ENCODE peak calls at places on chromosomes 6 and 20, in five cellular contexts. Q is prostate gland, B is HepG2, R is H1, X is thyroid gland. P is an unnamed sample.

GRCh38 chr20:54668271-54669053 is 193.1 kb downstream of the DOK5 start:
- DNase-seq in B (peak; percentile 41), R (peak; percentile 77), X (peak; percentile 13), Q (no peak), P (no peak)

GRCh38 chr6:44289726-44290125 is 19.5 kb downstream of the TMEM151B start:
- DNase-seq in B (no peak), X (peak; percentile 48), R (no peak), Q (no peak), P (no peak)

GRCh38 chr6:169340395-169340794 is 86.7 kb upstream of the THBS2 start:
- DNase-seq in X (no peak), Q (peak; percentile 31), R (no peak), B (no peak), P (no peak)

GRCh38 chr20:40941023-40941655 is 87.5 kb upstream of the TOP1 start:
- DNase-seq in Q (no peak), X (no peak), B (no peak), R (no peak), P (no peak)

GRCh38 chr6:34736838-34737237 is 20.5 kb upstream of the SNRPC start:
- DNase-seq in R (no peak), B (no peak), Q (no peak), X (no peak), P (no peak)

GRCh38 chr20:43384321-43384940 is 73.3 kb upstream of the SRSF6 start:
- DNase-seq in B (no peak), X (no peak), R (no peak), Q (no peak), P (no peak)

GRCh38 chr6:128487746-128488145 is 32.7 kb downstream of the PTPRK start:
- DNase-seq in B (no peak), Q (no peak), R (no peak), X (no peak), P (no peak)

GRCh38 chr6:35165630-35166071 is 24.5 kb upstream of the TCP11 start:
- DNase-seq in Q (peak; percentile 68), B (peak; percentile 52), R (no peak), X (no peak), P (no peak)

GRCh38 chr6:42704251-42704936 is 18.0 kb downstream of the PRPH2 start:
- DNase-seq in R (peak; percentile 57), B (peak; percentile 14), X (no peak), Q (no peak), P (no peak)

GRCh38 chr6:97626586-97627441 is 343.8 kb upstream of the MMS22L start:
- DNase-seq in R (no peak), Q (no peak), B (no peak), X (peak; percentile 28), P (no peak)

GRCh38 chr6:129647044-129647443 is 62.9 kb downstream of the ARHGAP18 start:
- DNase-seq in Q (no peak), R (no peak), X (no peak), B (no peak), P (no peak)

GRCh38 chr6:34241351-34242215 is 4.9 kb downstream of the HMGA1 start:
- DNase-seq in B (no peak), X (no peak), Q (no peak), R (no peak), P (no peak)

GRCh38 chr6:52726741-52727535 is 36.3 kb downstream of the GSTA2 start:
- DNase-seq in X (no peak), Q (no peak), B (no peak), R (no peak), P (no peak)

GRCh38 chr6:1686117-1687098 is 76.7 kb downstream of the FOXC1 start:
- DNase-seq in Q (peak; percentile 29), B (no peak), R (no peak), X (peak; percentile 33), P (no peak)

GRCh38 chr20:44392776-44393607 is 37.5 kb downstream of the HNF4A start:
- DNase-seq in Q (no peak), X (no peak), B (peak; percentile 55), R (no peak), P (no peak)
- TF ChIP-seq POLR2A in Q (no peak), X (no peak), B (peak; percentile 66), R (no peak), P (no peak)

DNA sequence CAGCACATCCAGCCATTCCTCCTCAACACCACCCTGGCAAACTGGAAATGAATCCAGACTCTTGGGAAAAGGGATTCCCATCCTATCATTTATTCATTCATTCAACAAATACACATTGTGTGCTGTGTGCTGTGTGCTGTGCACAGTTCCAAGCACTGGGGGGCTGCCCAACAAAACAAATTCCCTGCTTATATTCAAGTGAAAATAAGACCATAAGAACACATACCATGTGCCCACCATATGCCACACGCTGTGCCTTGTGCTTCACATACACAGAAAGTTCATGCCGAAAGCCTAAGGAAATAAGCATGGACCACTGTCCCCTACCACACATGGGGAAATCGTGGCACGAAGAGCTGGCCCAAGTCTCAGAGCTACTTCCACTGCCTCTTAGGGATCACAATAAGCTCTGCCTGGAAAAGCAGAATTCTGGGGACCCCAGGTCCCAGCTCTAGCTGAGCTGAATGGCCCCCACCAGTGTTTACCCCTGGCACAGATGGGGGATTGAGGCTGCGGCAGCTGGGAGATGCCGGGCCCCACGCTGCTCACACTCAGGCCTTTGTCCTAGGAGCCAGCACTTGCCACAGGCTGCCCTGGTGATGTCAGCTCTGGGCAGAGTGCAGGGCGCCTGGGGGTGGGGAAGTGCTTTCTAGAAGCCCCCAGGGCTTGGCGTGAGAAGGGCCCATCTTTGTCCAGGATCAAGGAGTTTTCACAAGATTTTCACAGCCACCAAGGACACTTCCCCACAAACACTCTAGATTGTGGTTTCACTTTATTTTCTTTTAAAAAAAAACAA is 99.6 kb downstream of the PREX1 start:
- DNase-seq in B (no peak), Q (no peak), X (no peak), R (no peak), P (no peak)
- H3K4me1 ChIP-seq in B (peaks cover 12% of the 10 kb centered on the region), Q (no peaks in the 10 kb centered on the region), X (peaks cover 8% of the 10 kb centered on the region), R (peaks cover 4% of the 10 kb centered on the region), P (peaks cover 45% of the 10 kb centered on the region)

DNA sequence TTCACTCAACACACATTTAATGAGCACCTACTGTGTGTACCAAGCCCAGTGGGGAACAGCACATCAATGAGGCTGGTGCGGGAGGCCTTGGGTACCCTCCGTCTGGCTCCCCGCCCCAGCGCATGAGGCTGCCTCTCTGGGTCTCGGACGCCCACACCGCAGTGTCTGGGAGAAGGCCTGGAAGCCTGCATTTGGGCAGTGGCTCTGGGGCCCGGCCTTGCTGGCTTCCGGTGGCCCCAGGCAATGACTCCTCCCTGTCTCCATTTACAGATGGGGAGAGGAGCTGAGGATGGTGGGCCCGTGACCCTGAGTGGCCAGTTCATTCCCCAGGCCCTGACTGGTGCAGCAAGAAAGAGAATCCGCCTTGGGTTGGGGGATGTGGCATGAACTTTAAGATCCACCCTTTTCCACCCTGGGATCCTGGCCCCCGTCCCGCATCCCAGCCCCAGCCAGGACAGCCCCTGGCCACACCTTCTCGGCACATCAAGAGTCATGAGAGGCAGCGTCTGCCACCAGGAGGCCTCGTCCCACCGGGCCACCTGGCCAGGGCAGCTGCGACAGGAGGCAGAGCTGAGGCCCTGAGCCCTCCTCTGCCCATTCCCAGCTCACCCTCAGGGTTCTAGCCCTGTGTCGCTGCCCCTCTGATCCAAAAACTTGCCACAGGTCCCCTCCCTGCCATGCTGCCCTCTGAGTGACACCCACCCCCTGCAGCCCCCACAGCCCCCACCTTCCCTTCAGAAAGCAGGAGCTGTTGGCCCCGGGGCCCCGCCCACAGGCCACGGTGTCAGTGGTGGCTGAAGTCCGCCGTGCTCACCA is 17.5 kb upstream of the MRGBP start:
- DNase-seq in X (no peak), R (no peak), B (peak; percentile 43), Q (no peak), P (no peak)
- TF ChIP-seq POLR2A in X (no peak), R (no peak), B (no peak), Q (no peak), P (no peak)

DNA sequence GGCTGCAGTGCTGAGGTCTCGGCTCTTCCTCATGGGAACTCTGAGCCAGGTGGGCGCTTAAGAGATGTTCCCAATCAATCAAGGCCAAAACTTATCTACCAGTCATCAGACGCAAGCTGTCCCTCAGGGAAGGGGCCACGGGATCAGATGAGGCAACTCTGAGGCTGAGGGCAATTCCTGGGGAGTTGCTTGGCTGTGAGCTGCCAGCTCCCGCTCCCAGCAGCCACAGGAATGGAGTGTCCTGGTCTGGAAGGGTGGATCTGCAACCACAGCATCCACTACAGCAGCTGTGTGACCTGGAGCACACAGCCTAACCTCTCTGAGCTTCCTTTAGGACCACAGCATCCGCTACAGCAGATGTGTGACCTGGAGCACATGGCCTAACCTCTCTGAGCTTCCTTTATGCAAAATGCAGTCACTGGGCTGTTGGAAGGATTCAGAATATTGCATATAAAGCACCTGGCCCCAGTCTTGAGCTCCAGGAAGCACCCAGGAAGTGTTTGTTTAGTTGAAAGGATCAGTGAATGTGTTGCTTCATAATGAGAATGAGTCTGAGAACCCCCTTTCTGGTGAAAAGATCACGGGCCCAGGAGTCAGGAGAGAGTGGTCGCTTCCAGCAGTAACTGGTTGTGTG is 60.9 kb downstream of the TFAP2C start:
- DNase-seq in B (no peak), R (no peak), X (no peak), Q (no peak), P (no peak)
- H3K4me1 ChIP-seq in B (no peaks in the 10 kb centered on the region), R (peaks cover 10% of the 10 kb centered on the region), X (no peaks in the 10 kb centered on the region), Q (no peaks in the 10 kb centered on the region), P (no peaks in the 10 kb centered on the region)

DNA sequence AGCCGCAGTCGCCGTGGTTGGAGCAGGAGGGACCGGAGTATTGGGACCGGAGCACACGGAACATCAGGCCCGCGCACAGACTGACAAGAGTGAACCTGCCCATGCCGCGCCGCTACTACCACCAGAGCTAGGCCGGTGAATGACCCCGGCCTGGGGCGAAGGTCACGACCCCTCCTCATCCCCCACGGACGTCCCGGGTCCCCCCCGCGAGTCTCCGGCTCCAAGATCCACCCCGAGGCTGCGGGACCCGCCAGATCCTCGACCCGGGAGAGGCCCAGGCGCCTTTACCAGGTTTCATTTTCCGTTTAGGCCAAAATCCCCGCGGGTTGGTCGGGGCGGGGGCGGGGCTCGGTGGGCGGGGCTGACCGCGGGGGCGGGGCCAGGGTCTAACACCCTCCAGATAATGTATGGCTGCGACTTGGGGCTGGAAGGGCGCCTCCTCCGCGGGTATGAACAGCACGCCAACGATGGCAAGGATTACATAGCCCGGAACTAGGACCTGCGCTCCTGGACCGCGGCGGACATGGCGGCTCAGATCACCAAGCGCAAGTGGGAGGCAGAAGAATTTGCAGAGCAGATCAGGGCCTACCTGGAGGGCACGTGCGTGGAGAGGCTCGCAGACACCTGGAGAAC is 15.4 kb upstream of the HLA-A start:
- DNase-seq in B (peak; percentile 78), X (peak; percentile 47), R (peak; percentile 64), Q (peak; percentile 45), P (peak; percentile 38)
- TF ChIP-seq POLR2A in B (peak; percentile 69), X (no peak), R (no peak), Q (no peak), P (no peak)

GRCh38 chr6:111481836-111482235 is 1.2 kb downstream of the REV3L start:
- DNase-seq in R (no peak), X (no peak), Q (no peak), B (peak; percentile 23), P (no peak)
- H3K4me1 ChIP-seq in R (peaks cover 9% of the 10 kb centered on the region), X (peaks cover 40% of the 10 kb centered on the region), Q (peaks cover 2% of the 10 kb centered on the region), B (peaks cover 57% of the 10 kb centered on the region), P (peaks cover 61% of the 10 kb centered on the region)

P was measured in tibial nerve.